ENCODE peak calls at places on chromosomes 1 and 21, in four cellular contexts. One of them, this sample, is unnamed.

GRCh38 chr1:227890451-227891222 is 57.1 kb downstream of the WNT9A start:
- DNase-seq in lower leg skin: peak
- DNase-seq in ACHN: no peak
- DNase-seq in GM04504: no peak
- DNase-seq in this sample: peak

GRCh38 chr1:23548704-23549143 is 10.6 kb downstream of the ID3 start:
- DNase-seq in GM04504: no peak
- DNase-seq in lower leg skin: peak
- DNase-seq in ACHN: no peak
- DNase-seq in this sample: peak

GRCh38 chr1:47213230-47213676 is 18.8 kb downstream of the TAL1 start:
- DNase-seq in GM04504: no peak
- DNase-seq in ACHN: no peak
- DNase-seq in lower leg skin: peak
- DNase-seq in this sample: no peak

GRCh38 chr1:86866665-86867064 is 47.3 kb downstream of the SELENOF start:
- DNase-seq in GM04504: peak
- DNase-seq in lower leg skin: no peak
- DNase-seq in ACHN: no peak
- DNase-seq in this sample: no peak

GRCh38 chr1:210739627-210740026 is 394.3 kb downstream of the KCNH1 start:
- DNase-seq in GM04504: no peak
- DNase-seq in lower leg skin: no peak
- DNase-seq in ACHN: no peak
- DNase-seq in this sample: peak

GRCh38 chr1:224434447-224435317 is at the start of gene WDR26:
- DNase-seq in lower leg skin: peak
- DNase-seq in GM04504: no peak
- DNase-seq in ACHN: peak
- DNase-seq in this sample: peak

GRCh38 chr1:115679141-115679611 is 37.4 kb downstream of the VANGL1 start:
- DNase-seq in GM04504: peak
- DNase-seq in lower leg skin: peak
- DNase-seq in ACHN: peak
- DNase-seq in this sample: peak

GRCh38 chr21:38954450-38955059 is 148.8 kb downstream of the ETS2 start:
- DNase-seq in lower leg skin: no peak
- DNase-seq in GM04504: no peak
- DNase-seq in ACHN: no peak
- DNase-seq in this sample: no peak

GRCh38 chr1:29117381-29117780 is 6.3 kb downstream of the TMEM200B start:
- DNase-seq in ACHN: no peak
- DNase-seq in GM04504: no peak
- DNase-seq in lower leg skin: no peak
- DNase-seq in this sample: no peak

GRCh38 chr1:17196496-17197180 is 8.3 kb upstream of the PADI1 start:
- DNase-seq in ACHN: no peak
- DNase-seq in GM04504: no peak
- DNase-seq in lower leg skin: peak
- DNase-seq in this sample: no peak

GRCh38 chr1:244106837-244107491 is 55.9 kb downstream of the ZBTB18 start:
- DNase-seq in lower leg skin: no peak
- DNase-seq in GM04504: no peak
- DNase-seq in ACHN: no peak
- DNase-seq in this sample: no peak